ENCODE peak calls at places on chromosome 12, in nine cellular contexts. One of them, this sample, is unnamed.

GRCh38 chr12:124497039-124497438 is 70.4 kb downstream of the NCOR2 start:
- DNase-seq in A549: no peak
- DNase-seq in PC-9: no peak
- DNase-seq in WTC11: no peak
- DNase-seq in endothelial cell: no peak
- DNase-seq in Peyer's patch: no peak
- DNase-seq in GM20000: no peak
- DNase-seq in upper lobe of right lung: no peak
- DNase-seq in cardiac fibroblast: peak; percentile 82
- DNase-seq in this sample: no peak

GRCh38 chr12:52204931-52205505 is 13.2 kb upstream of the KRT80 start:
- DNase-seq in Peyer's patch: no peak
- DNase-seq in cardiac fibroblast: no peak
- DNase-seq in GM20000: no peak
- DNase-seq in upper lobe of right lung: peak; percentile 27
- DNase-seq in endothelial cell: no peak
- DNase-seq in PC-9: no peak
- DNase-seq in WTC11: no peak
- DNase-seq in A549: no peak
- DNase-seq in this sample: no peak

GRCh38 chr12:1836854-1837411 is 16.6 kb downstream of the LRTM2 start:
- DNase-seq in WTC11: no peak
- DNase-seq in PC-9: peak; percentile 57
- DNase-seq in upper lobe of right lung: no peak
- DNase-seq in endothelial cell: no peak
- DNase-seq in GM20000: no peak
- DNase-seq in A549: no peak
- DNase-seq in cardiac fibroblast: no peak
- DNase-seq in Peyer's patch: no peak
- DNase-seq in this sample: no peak

GRCh38 chr12:108838194-108839010 is 19.0 kb downstream of the SSH1 start:
- DNase-seq in upper lobe of right lung: peak; percentile 91
- DNase-seq in PC-9: peak; percentile 98
- DNase-seq in A549: peak; percentile 99
- DNase-seq in GM20000: peak; percentile 78
- DNase-seq in Peyer's patch: peak; percentile 72
- DNase-seq in WTC11: peak; percentile 32
- DNase-seq in endothelial cell: peak; percentile 84
- DNase-seq in cardiac fibroblast: peak; percentile 100
- DNase-seq in this sample: no peak

GRCh38 chr12:114163766-114164165 is 197.6 kb upstream of the RBM19 start:
- DNase-seq in GM20000: no peak
- DNase-seq in Peyer's patch: no peak
- DNase-seq in cardiac fibroblast: peak; percentile 42
- DNase-seq in PC-9: peak; percentile 38
- DNase-seq in WTC11: no peak
- DNase-seq in upper lobe of right lung: no peak
- DNase-seq in endothelial cell: no peak
- DNase-seq in A549: peak; percentile 42
- DNase-seq in this sample: no peak

GRCh38 chr12:62758216-62758615 is 176.7 kb downstream of the PPM1H start:
- DNase-seq in upper lobe of right lung: no peak
- DNase-seq in GM20000: no peak
- DNase-seq in Peyer's patch: no peak
- DNase-seq in PC-9: no peak
- DNase-seq in A549: peak; percentile 77
- DNase-seq in cardiac fibroblast: no peak
- DNase-seq in endothelial cell: no peak
- DNase-seq in WTC11: no peak
- DNase-seq in this sample: no peak

GRCh38 chr12:51823875-51824565 is 24.5 kb downstream of the FIGNL2 start:
- DNase-seq in upper lobe of right lung: no peak
- DNase-seq in WTC11: no peak
- DNase-seq in A549: peak; percentile 85
- DNase-seq in cardiac fibroblast: peak; percentile 76
- DNase-seq in GM20000: no peak
- DNase-seq in PC-9: peak; percentile 39
- DNase-seq in Peyer's patch: no peak
- DNase-seq in endothelial cell: peak; percentile 40
- DNase-seq in this sample: no peak

GRCh38 chr12:114799574-114800487 is 115.9 kb upstream of the TBX3 start:
- DNase-seq in A549: peak; percentile 44
- DNase-seq in endothelial cell: no peak
- DNase-seq in upper lobe of right lung: peak; percentile 68
- DNase-seq in Peyer's patch: peak; percentile 16
- DNase-seq in cardiac fibroblast: peak; percentile 41
- DNase-seq in PC-9: no peak
- DNase-seq in WTC11: peak; percentile 21
- DNase-seq in GM20000: no peak
- DNase-seq in this sample: peak; percentile 10

GRCh38 chr12:108858399-108859074 is 1.2 kb upstream of the SSH1 start:
- DNase-seq in Peyer's patch: no peak
- DNase-seq in cardiac fibroblast: peak; percentile 51
- DNase-seq in GM20000: no peak
- DNase-seq in upper lobe of right lung: no peak
- DNase-seq in WTC11: no peak
- DNase-seq in endothelial cell: no peak
- DNase-seq in PC-9: no peak
- DNase-seq in A549: no peak
- DNase-seq in this sample: no peak

GRCh38 chr12:52566847-52567291 is 6.8 kb downstream of the KRT74 start:
- DNase-seq in GM20000: no peak
- DNase-seq in WTC11: no peak
- DNase-seq in cardiac fibroblast: no peak
- DNase-seq in endothelial cell: no peak
- DNase-seq in PC-9: no peak
- DNase-seq in upper lobe of right lung: no peak
- DNase-seq in Peyer's patch: no peak
- DNase-seq in A549: no peak
- DNase-seq in this sample: no peak

GRCh38 chr12:103178681-103179080 is 221.2 kb downstream of the ASCL1 start:
- DNase-seq in WTC11: no peak
- DNase-seq in GM20000: no peak
- DNase-seq in A549: no peak
- DNase-seq in cardiac fibroblast: no peak
- DNase-seq in upper lobe of right lung: no peak
- DNase-seq in PC-9: no peak
- DNase-seq in Peyer's patch: no peak
- DNase-seq in endothelial cell: no peak
- DNase-seq in this sample: no peak

GRCh38 chr12:48954781-48955501 is 2.3 kb downstream of the ARF3 start:
- DNase-seq in A549: no peak
- DNase-seq in PC-9: no peak
- DNase-seq in WTC11: no peak
- DNase-seq in upper lobe of right lung: no peak
- DNase-seq in cardiac fibroblast: no peak
- DNase-seq in Peyer's patch: no peak
- DNase-seq in GM20000: no peak
- DNase-seq in endothelial cell: no peak
- DNase-seq in this sample: no peak

GRCh38 chr12:105409881-105410471 is 79.5 kb downstream of the C12orf75 start:
- DNase-seq in cardiac fibroblast: peak; percentile 85
- DNase-seq in upper lobe of right lung: no peak
- DNase-seq in A549: no peak
- DNase-seq in Peyer's patch: no peak
- DNase-seq in WTC11: no peak
- DNase-seq in endothelial cell: peak; percentile 50
- DNase-seq in PC-9: no peak
- DNase-seq in GM20000: no peak
- DNase-seq in this sample: no peak

GRCh38 chr12:92297932-92298681 is 152.5 kb upstream of the BTG1 start:
- DNase-seq in cardiac fibroblast: peak; percentile 66
- DNase-seq in GM20000: peak; percentile 44
- DNase-seq in Peyer's patch: no peak
- DNase-seq in WTC11: no peak
- DNase-seq in endothelial cell: no peak
- DNase-seq in PC-9: no peak
- DNase-seq in A549: no peak
- DNase-seq in upper lobe of right lung: no peak
- DNase-seq in this sample: no peak

GRCh38 chr12:13073191-13073590 is 29.0 kb downstream of the FAM234B start:
- DNase-seq in upper lobe of right lung: no peak
- DNase-seq in endothelial cell: no peak
- DNase-seq in A549: no peak
- DNase-seq in Peyer's patch: no peak
- DNase-seq in WTC11: no peak
- DNase-seq in cardiac fibroblast: no peak
- DNase-seq in PC-9: no peak
- DNase-seq in GM20000: no peak
- DNase-seq in this sample: no peak

GRCh38 chr12:125983094-125983783 is 918.0 kb downstream of the AACS start:
- DNase-seq in PC-9: peak; percentile 72
- DNase-seq in A549: peak; percentile 39
- DNase-seq in GM20000: no peak
- DNase-seq in Peyer's patch: peak; percentile 19
- DNase-seq in cardiac fibroblast: no peak
- DNase-seq in WTC11: no peak
- DNase-seq in upper lobe of right lung: peak; percentile 74
- DNase-seq in endothelial cell: no peak
- DNase-seq in this sample: peak; percentile 81

GRCh38 chr12:6735448-6736191 is 11.8 kb downstream of the COPS7A start:
- DNase-seq in endothelial cell: peak; percentile 52
- DNase-seq in A549: peak; percentile 77
- DNase-seq in WTC11: peak; percentile 59
- DNase-seq in PC-9: peak; percentile 44
- DNase-seq in Peyer's patch: peak; percentile 47
- DNase-seq in upper lobe of right lung: peak; percentile 83
- DNase-seq in cardiac fibroblast: peak; percentile 71
- DNase-seq in GM20000: peak; percentile 58
- DNase-seq in this sample: peak; percentile 51

GRCh38 chr12:42141981-42142606 is 2.6 kb downstream of the GXYLT1 start:
- DNase-seq in A549: no peak
- DNase-seq in upper lobe of right lung: no peak
- DNase-seq in Peyer's patch: no peak
- DNase-seq in PC-9: no peak
- DNase-seq in WTC11: no peak
- DNase-seq in cardiac fibroblast: no peak
- DNase-seq in GM20000: no peak
- DNase-seq in endothelial cell: no peak
- DNase-seq in this sample: no peak

GRCh38 chr12:25830456-25830855 is 128.0 kb upstream of the RASSF8 start:
- DNase-seq in GM20000: no peak
- DNase-seq in PC-9: no peak
- DNase-seq in cardiac fibroblast: peak; percentile 36
- DNase-seq in WTC11: no peak
- DNase-seq in endothelial cell: no peak
- DNase-seq in upper lobe of right lung: no peak
- DNase-seq in A549: no peak
- DNase-seq in Peyer's patch: no peak
- DNase-seq in this sample: no peak
- TF ChIP-seq CTCF in GM20000: no peak
- TF ChIP-seq CTCF in PC-9: no peak
- TF ChIP-seq CTCF in cardiac fibroblast: no peak
- TF ChIP-seq CTCF in WTC11: no peak
- TF ChIP-seq CTCF in endothelial cell: no peak
- TF ChIP-seq CTCF in upper lobe of right lung: no peak
- TF ChIP-seq CTCF in A549: no peak
- TF ChIP-seq CTCF in Peyer's patch: no peak
- TF ChIP-seq CTCF in this sample: no peak

GRCh38 chr12:31659087-31659942 is at the start of gene ETFBKMT:
- DNase-seq in endothelial cell: peak; percentile 67
- DNase-seq in WTC11: peak; percentile 84
- DNase-seq in upper lobe of right lung: peak; percentile 92
- DNase-seq in A549: peak; percentile 96
- DNase-seq in PC-9: peak; percentile 94
- DNase-seq in GM20000: peak; percentile 88
- DNase-seq in Peyer's patch: peak; percentile 91
- DNase-seq in cardiac fibroblast: peak; percentile 86
- DNase-seq in this sample: peak; percentile 88
- TF ChIP-seq CTCF in endothelial cell: peak; percentile 35
- TF ChIP-seq CTCF in WTC11: no peak
- TF ChIP-seq CTCF in upper lobe of right lung: peak; percentile 44
- TF ChIP-seq CTCF in A549: no peak
- TF ChIP-seq CTCF in PC-9: peak; percentile 60
- TF ChIP-seq CTCF in GM20000: peak; percentile 4
- TF ChIP-seq CTCF in Peyer's patch: peak; percentile 45
- TF ChIP-seq CTCF in cardiac fibroblast: peak; percentile 3
- TF ChIP-seq CTCF in this sample: peak; percentile 61

GRCh38 chr12:112169966-112170365 is 44.6 kb downstream of the TRAFD1 start:
- DNase-seq in GM20000: no peak
- DNase-seq in upper lobe of right lung: peak; percentile 32
- DNase-seq in PC-9: no peak
- DNase-seq in cardiac fibroblast: no peak
- DNase-seq in A549: no peak
- DNase-seq in Peyer's patch: no peak
- DNase-seq in WTC11: no peak
- DNase-seq in endothelial cell: no peak
- DNase-seq in this sample: no peak

GRCh38 chr12:112168561-112168971 is 43.2 kb downstream of the TRAFD1 start:
- DNase-seq in GM20000: no peak
- DNase-seq in cardiac fibroblast: no peak
- DNase-seq in upper lobe of right lung: no peak
- DNase-seq in endothelial cell: no peak
- DNase-seq in PC-9: no peak
- DNase-seq in A549: no peak
- DNase-seq in WTC11: no peak
- DNase-seq in Peyer's patch: no peak
- DNase-seq in this sample: no peak

GRCh38 chr12:112170971-112171596 is 45.7 kb downstream of the TRAFD1 start:
- DNase-seq in WTC11: no peak
- DNase-seq in PC-9: no peak
- DNase-seq in cardiac fibroblast: no peak
- DNase-seq in A549: no peak
- DNase-seq in endothelial cell: no peak
- DNase-seq in GM20000: no peak
- DNase-seq in upper lobe of right lung: peak; percentile 36
- DNase-seq in Peyer's patch: no peak
- DNase-seq in this sample: no peak

GRCh38 chr12:112169086-112169872 is 43.9 kb downstream of the TRAFD1 start:
- DNase-seq in GM20000: no peak
- DNase-seq in Peyer's patch: no peak
- DNase-seq in upper lobe of right lung: no peak
- DNase-seq in cardiac fibroblast: no peak
- DNase-seq in PC-9: no peak
- DNase-seq in WTC11: no peak
- DNase-seq in endothelial cell: no peak
- DNase-seq in A549: no peak
- DNase-seq in this sample: no peak

DNA sequence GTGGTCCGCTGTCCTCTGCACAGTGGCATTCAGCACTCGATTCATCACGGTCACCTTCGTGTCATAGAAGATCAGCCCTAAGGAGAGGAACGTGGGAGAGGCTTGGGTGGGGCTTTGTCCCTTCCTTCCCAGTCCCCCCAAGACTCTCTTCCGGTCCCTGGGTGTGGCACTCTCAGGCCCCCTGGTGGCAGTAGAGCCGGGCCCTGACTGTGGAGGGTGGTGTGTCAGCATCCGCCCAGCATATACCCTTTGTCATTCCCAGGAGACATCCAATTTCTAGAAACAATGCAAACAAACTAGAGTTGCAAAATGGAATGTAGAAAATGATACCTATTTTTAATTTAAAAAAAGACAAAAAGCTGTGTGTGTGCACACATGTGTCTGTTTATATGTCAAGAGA is 45.0 kb downstream of the TRAFD1 start:
- DNase-seq in GM20000: peak; percentile 53
- DNase-seq in cardiac fibroblast: peak; percentile 16
- DNase-seq in PC-9: peak; percentile 43
- DNase-seq in upper lobe of right lung: no peak
- DNase-seq in WTC11: peak; percentile 42
- DNase-seq in Peyer's patch: no peak
- DNase-seq in endothelial cell: peak; percentile 36
- DNase-seq in A549: peak; percentile 30
- DNase-seq in this sample: no peak
- TF ChIP-seq CTCF in GM20000: peak; percentile 31
- TF ChIP-seq CTCF in cardiac fibroblast: peak; percentile 72
- TF ChIP-seq CTCF in PC-9: peak; percentile 36
- TF ChIP-seq CTCF in upper lobe of right lung: peak; percentile 42
- TF ChIP-seq CTCF in WTC11: no peak
- TF ChIP-seq CTCF in Peyer's patch: peak; percentile 23
- TF ChIP-seq CTCF in endothelial cell: peak; percentile 17
- TF ChIP-seq CTCF in A549: peak; percentile 38
- TF ChIP-seq CTCF in this sample: peak; percentile 39

GRCh38 chr12:93839076-93839475 is 161.9 kb downstream of the CRADD start:
- DNase-seq in upper lobe of right lung: no peak
- DNase-seq in Peyer's patch: no peak
- DNase-seq in GM20000: no peak
- DNase-seq in PC-9: no peak
- DNase-seq in endothelial cell: no peak
- DNase-seq in WTC11: no peak
- DNase-seq in cardiac fibroblast: no peak
- DNase-seq in A549: no peak
- DNase-seq in this sample: no peak
- TF ChIP-seq CTCF in upper lobe of right lung: no peak
- TF ChIP-seq CTCF in Peyer's patch: no peak
- TF ChIP-seq CTCF in GM20000: no peak
- TF ChIP-seq CTCF in PC-9: no peak
- TF ChIP-seq CTCF in endothelial cell: no peak
- TF ChIP-seq CTCF in WTC11: no peak
- TF ChIP-seq CTCF in cardiac fibroblast: no peak
- TF ChIP-seq CTCF in A549: no peak
- TF ChIP-seq CTCF in this sample: no peak

This sample was measured in progenitor cell of endocrine pancreas.